ENCODE peak calls at places on chromosomes 1 and 21, in eight cellular contexts. One of them, this sample, is unnamed.

GRCh38 chr1:16243408-16243690 is 6.4 kb upstream of the CPLANE2 start:
- DNase-seq in CD8-positive, alpha-beta T cell: no peak
- DNase-seq in GM06990: no peak
- DNase-seq in RWPE1: no peak
- DNase-seq in brain microvascular endothelial cell: no peak
- DNase-seq in activated CD8-positive, alpha-beta T cell treated with anti-CD3 and anti-CD28 coated beads for 36 hours: no peak
- DNase-seq in GM12878: no peak
- DNase-seq in lower lobe of right lung: no peak
- DNase-seq in this sample: no peak

GRCh38 chr1:207849016-207849415 is 61.9 kb downstream of the CD34 start:
- DNase-seq in activated CD8-positive, alpha-beta T cell treated with anti-CD3 and anti-CD28 coated beads for 36 hours: no peak
- DNase-seq in lower lobe of right lung: no peak
- DNase-seq in GM12878: no peak
- DNase-seq in CD8-positive, alpha-beta T cell: no peak
- DNase-seq in GM06990: no peak
- DNase-seq in brain microvascular endothelial cell: no peak
- DNase-seq in RWPE1: no peak
- DNase-seq in this sample: no peak

GRCh38 chr1:51058863-51059262 is 43.2 kb upstream of the C1orf185 start:
- DNase-seq in GM06990: peak
- DNase-seq in CD8-positive, alpha-beta T cell: no peak
- DNase-seq in activated CD8-positive, alpha-beta T cell treated with anti-CD3 and anti-CD28 coated beads for 36 hours: peak
- DNase-seq in brain microvascular endothelial cell: peak
- DNase-seq in RWPE1: no peak
- DNase-seq in lower lobe of right lung: no peak
- DNase-seq in GM12878: peak
- DNase-seq in this sample: peak

GRCh38 chr1:2376931-2377672 is 14.3 kb downstream of the MORN1 start:
- DNase-seq in brain microvascular endothelial cell: no peak
- DNase-seq in CD8-positive, alpha-beta T cell: no peak
- DNase-seq in GM06990: no peak
- DNase-seq in RWPE1: no peak
- DNase-seq in GM12878: no peak
- DNase-seq in activated CD8-positive, alpha-beta T cell treated with anti-CD3 and anti-CD28 coated beads for 36 hours: no peak
- DNase-seq in lower lobe of right lung: peak
- DNase-seq in this sample: no peak

GRCh38 chr1:219461891-219462528 is 150.9 kb downstream of the ZC3H11B start:
- DNase-seq in GM06990: no peak
- DNase-seq in CD8-positive, alpha-beta T cell: no peak
- DNase-seq in brain microvascular endothelial cell: no peak
- DNase-seq in lower lobe of right lung: no peak
- DNase-seq in activated CD8-positive, alpha-beta T cell treated with anti-CD3 and anti-CD28 coated beads for 36 hours: no peak
- DNase-seq in GM12878: no peak
- DNase-seq in RWPE1: no peak
- DNase-seq in this sample: no peak

GRCh38 chr1:38064232-38064903 is 17.8 kb upstream of the POU3F1 start:
- DNase-seq in activated CD8-positive, alpha-beta T cell treated with anti-CD3 and anti-CD28 coated beads for 36 hours: no peak
- DNase-seq in GM06990: no peak
- DNase-seq in lower lobe of right lung: no peak
- DNase-seq in GM12878: no peak
- DNase-seq in CD8-positive, alpha-beta T cell: no peak
- DNase-seq in RWPE1: peak
- DNase-seq in brain microvascular endothelial cell: peak
- DNase-seq in this sample: peak

GRCh38 chr1:232443372-232443771 is 186.6 kb downstream of the SIPA1L2 start:
- DNase-seq in CD8-positive, alpha-beta T cell: no peak
- DNase-seq in lower lobe of right lung: no peak
- DNase-seq in activated CD8-positive, alpha-beta T cell treated with anti-CD3 and anti-CD28 coated beads for 36 hours: no peak
- DNase-seq in RWPE1: no peak
- DNase-seq in GM06990: no peak
- DNase-seq in brain microvascular endothelial cell: no peak
- DNase-seq in GM12878: no peak
- DNase-seq in this sample: no peak

GRCh38 chr1:167821356-167821685 is 92.6 kb downstream of the ADCY10 start:
- DNase-seq in activated CD8-positive, alpha-beta T cell treated with anti-CD3 and anti-CD28 coated beads for 36 hours: no peak
- DNase-seq in CD8-positive, alpha-beta T cell: no peak
- DNase-seq in GM12878: no peak
- DNase-seq in RWPE1: no peak
- DNase-seq in brain microvascular endothelial cell: no peak
- DNase-seq in lower lobe of right lung: no peak
- DNase-seq in GM06990: no peak
- DNase-seq in this sample: no peak

GRCh38 chr1:235075121-235075954 is 53.3 kb downstream of the TOMM20 start:
- DNase-seq in activated CD8-positive, alpha-beta T cell treated with anti-CD3 and anti-CD28 coated beads for 36 hours: peak
- DNase-seq in lower lobe of right lung: peak
- DNase-seq in GM06990: peak
- DNase-seq in RWPE1: no peak
- DNase-seq in GM12878: peak
- DNase-seq in brain microvascular endothelial cell: peak
- DNase-seq in CD8-positive, alpha-beta T cell: no peak
- DNase-seq in this sample: peak

DNA sequence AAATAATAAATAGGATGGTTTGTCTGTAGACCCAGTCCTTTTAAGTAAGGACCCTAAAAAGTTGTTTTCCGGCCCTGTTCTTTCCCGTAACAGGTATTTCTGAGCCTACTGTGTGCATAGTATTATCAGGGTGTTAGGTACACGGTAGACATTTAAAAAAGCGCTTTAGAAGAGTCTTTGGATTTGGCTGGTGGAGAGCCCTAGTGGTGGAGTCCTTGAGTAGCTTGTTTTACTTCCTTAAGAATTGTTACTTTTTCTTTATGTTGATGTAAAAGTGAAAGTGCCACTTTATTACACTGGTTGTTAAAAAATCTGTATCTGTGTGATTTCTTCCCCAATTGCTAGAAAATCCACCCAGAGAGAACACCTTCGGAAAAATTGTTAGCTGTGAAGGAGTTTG is 36.8 kb downstream of the SMYD2 start:
- DNase-seq in lower lobe of right lung: no peak
- DNase-seq in GM12878: no peak
- DNase-seq in CD8-positive, alpha-beta T cell: no peak
- DNase-seq in brain microvascular endothelial cell: no peak
- DNase-seq in GM06990: no peak
- DNase-seq in activated CD8-positive, alpha-beta T cell treated with anti-CD3 and anti-CD28 coated beads for 36 hours: no peak
- DNase-seq in RWPE1: no peak
- DNase-seq in this sample: no peak
- TF ChIP-seq CTCF in lower lobe of right lung: no peak
- TF ChIP-seq CTCF in GM12878: peak
- TF ChIP-seq CTCF in CD8-positive, alpha-beta T cell: no peak
- TF ChIP-seq CTCF in brain microvascular endothelial cell: peak
- TF ChIP-seq CTCF in GM06990: no peak
- TF ChIP-seq CTCF in activated CD8-positive, alpha-beta T cell treated with anti-CD3 and anti-CD28 coated beads for 36 hours: no peak
- TF ChIP-seq CTCF in RWPE1: no peak
- TF ChIP-seq CTCF in this sample: peak

GRCh38 chr1:31296486-31297272 is at the start of the genes SNRNP40 and ZCCHC17:
- DNase-seq in GM12878: peak
- DNase-seq in GM06990: peak
- DNase-seq in activated CD8-positive, alpha-beta T cell treated with anti-CD3 and anti-CD28 coated beads for 36 hours: peak
- DNase-seq in RWPE1: peak
- DNase-seq in brain microvascular endothelial cell: peak
- DNase-seq in lower lobe of right lung: peak
- DNase-seq in CD8-positive, alpha-beta T cell: peak
- DNase-seq in this sample: peak
- TF ChIP-seq CTCF in GM12878: no peak
- TF ChIP-seq CTCF in GM06990: no peak
- TF ChIP-seq CTCF in activated CD8-positive, alpha-beta T cell treated with anti-CD3 and anti-CD28 coated beads for 36 hours: no peak
- TF ChIP-seq CTCF in RWPE1: no peak
- TF ChIP-seq CTCF in brain microvascular endothelial cell: no peak
- TF ChIP-seq CTCF in lower lobe of right lung: peak
- TF ChIP-seq CTCF in CD8-positive, alpha-beta T cell: no peak
- TF ChIP-seq CTCF in this sample: peak

DNA sequence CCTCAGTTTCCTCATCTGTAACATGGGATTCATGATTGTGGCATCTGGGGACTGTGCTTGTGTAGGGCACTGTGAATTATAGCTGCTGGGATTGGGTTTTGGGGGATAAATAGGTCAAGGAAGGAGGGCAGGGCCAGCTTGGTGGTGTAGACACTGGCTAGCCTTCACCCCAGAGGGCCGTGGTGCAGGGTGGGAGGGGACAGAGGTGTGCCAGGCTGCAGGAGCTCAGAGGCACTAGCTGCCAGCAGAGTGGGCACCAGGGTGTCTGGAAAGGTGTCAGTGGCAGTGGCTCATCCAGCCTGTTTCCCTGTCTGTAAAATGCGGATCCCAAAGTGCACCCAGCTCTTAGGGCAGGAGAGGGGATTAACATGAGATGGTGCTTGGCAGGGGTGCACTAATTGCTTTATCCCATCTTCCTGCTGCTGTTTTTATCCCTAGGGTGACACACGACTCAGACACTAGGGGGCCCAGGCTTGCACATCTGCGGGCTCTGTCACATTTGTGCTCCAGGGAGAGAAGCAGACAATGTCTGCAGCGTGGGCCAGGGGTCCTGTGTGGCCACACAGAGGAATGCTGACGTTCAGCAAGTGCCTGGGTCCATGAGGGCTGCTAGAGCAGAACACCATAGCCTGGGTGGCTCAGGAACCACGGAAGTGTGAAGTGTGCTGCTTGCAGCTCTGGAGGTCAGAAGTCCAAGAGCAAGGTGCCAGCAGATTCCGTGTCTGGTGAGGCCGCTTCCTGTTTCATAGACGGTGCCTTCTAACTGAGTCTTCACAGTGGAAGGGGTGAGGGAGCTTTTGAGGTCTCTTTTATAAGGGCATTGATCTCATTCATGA is 19.3 kb downstream of the OBSCN start:
- DNase-seq in RWPE1: no peak
- DNase-seq in lower lobe of right lung: no peak
- DNase-seq in brain microvascular endothelial cell: peak
- DNase-seq in activated CD8-positive, alpha-beta T cell treated with anti-CD3 and anti-CD28 coated beads for 36 hours: no peak
- DNase-seq in GM12878: no peak
- DNase-seq in GM06990: no peak
- DNase-seq in CD8-positive, alpha-beta T cell: no peak
- DNase-seq in this sample: peak
- TF ChIP-seq CTCF in RWPE1: no peak
- TF ChIP-seq CTCF in lower lobe of right lung: no peak
- TF ChIP-seq CTCF in brain microvascular endothelial cell: peak
- TF ChIP-seq CTCF in activated CD8-positive, alpha-beta T cell treated with anti-CD3 and anti-CD28 coated beads for 36 hours: no peak
- TF ChIP-seq CTCF in GM12878: peak
- TF ChIP-seq CTCF in GM06990: peak
- TF ChIP-seq CTCF in CD8-positive, alpha-beta T cell: no peak
- TF ChIP-seq CTCF in this sample: peak

GRCh38 chr1:7562729-7563605 is 208.1 kb upstream of the VAMP3 start:
- DNase-seq in RWPE1: no peak
- DNase-seq in brain microvascular endothelial cell: no peak
- DNase-seq in GM06990: no peak
- DNase-seq in activated CD8-positive, alpha-beta T cell treated with anti-CD3 and anti-CD28 coated beads for 36 hours: no peak
- DNase-seq in GM12878: no peak
- DNase-seq in CD8-positive, alpha-beta T cell: no peak
- DNase-seq in lower lobe of right lung: no peak
- DNase-seq in this sample: no peak

GRCh38 chr1:7560601-7561181 is 210.4 kb upstream of the VAMP3 start:
- DNase-seq in brain microvascular endothelial cell: no peak
- DNase-seq in RWPE1: no peak
- DNase-seq in GM06990: no peak
- DNase-seq in GM12878: no peak
- DNase-seq in CD8-positive, alpha-beta T cell: no peak
- DNase-seq in activated CD8-positive, alpha-beta T cell treated with anti-CD3 and anti-CD28 coated beads for 36 hours: no peak
- DNase-seq in lower lobe of right lung: no peak
- DNase-seq in this sample: no peak

GRCh38 chr1:7561936-7562728 is 209.0 kb upstream of the VAMP3 start:
- DNase-seq in brain microvascular endothelial cell: no peak
- DNase-seq in lower lobe of right lung: no peak
- DNase-seq in CD8-positive, alpha-beta T cell: no peak
- DNase-seq in GM06990: no peak
- DNase-seq in GM12878: no peak
- DNase-seq in RWPE1: no peak
- DNase-seq in activated CD8-positive, alpha-beta T cell treated with anti-CD3 and anti-CD28 coated beads for 36 hours: no peak
- DNase-seq in this sample: no peak

GRCh38 chr1:7560128-7560527 is 211.0 kb upstream of the VAMP3 start:
- DNase-seq in GM06990: no peak
- DNase-seq in RWPE1: no peak
- DNase-seq in GM12878: no peak
- DNase-seq in brain microvascular endothelial cell: no peak
- DNase-seq in CD8-positive, alpha-beta T cell: no peak
- DNase-seq in activated CD8-positive, alpha-beta T cell treated with anti-CD3 and anti-CD28 coated beads for 36 hours: no peak
- DNase-seq in lower lobe of right lung: no peak
- DNase-seq in this sample: no peak

DNA sequence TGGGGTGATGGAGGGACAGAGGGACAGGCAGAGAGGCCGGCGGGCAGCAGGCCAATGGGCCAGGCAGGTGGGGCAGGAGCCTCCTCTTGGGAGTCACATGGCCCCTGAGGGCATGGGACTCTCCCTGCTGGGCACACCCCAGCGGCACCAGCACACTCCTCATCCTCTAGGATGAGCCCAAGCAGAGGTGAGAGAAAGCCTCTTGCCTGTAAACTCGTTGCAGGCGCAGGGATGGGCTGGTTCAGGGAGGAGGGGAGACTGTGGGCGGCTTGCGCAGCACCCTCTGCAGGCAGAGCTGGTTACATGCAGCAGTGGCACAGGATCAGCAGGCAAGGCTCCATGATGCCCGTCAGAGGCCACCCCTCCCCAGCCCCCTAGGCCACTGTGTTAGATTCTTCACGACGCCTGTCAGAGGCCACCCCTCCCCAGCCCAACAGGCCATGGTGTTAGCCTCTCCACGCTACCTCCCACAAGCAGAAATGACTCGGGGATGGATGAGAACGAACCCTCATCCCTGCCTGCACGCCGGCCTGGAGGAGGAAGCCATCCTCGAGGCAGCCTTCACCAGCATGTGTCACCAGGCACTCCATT is 209.7 kb upstream of the VAMP3 start:
- DNase-seq in CD8-positive, alpha-beta T cell: no peak
- DNase-seq in GM06990: no peak
- DNase-seq in activated CD8-positive, alpha-beta T cell treated with anti-CD3 and anti-CD28 coated beads for 36 hours: peak
- DNase-seq in GM12878: no peak
- DNase-seq in brain microvascular endothelial cell: no peak
- DNase-seq in RWPE1: no peak
- DNase-seq in lower lobe of right lung: no peak
- DNase-seq in this sample: no peak
- TF ChIP-seq CTCF in CD8-positive, alpha-beta T cell: no peak
- TF ChIP-seq CTCF in GM06990: peak
- TF ChIP-seq CTCF in activated CD8-positive, alpha-beta T cell treated with anti-CD3 and anti-CD28 coated beads for 36 hours: peak
- TF ChIP-seq CTCF in GM12878: peak
- TF ChIP-seq CTCF in brain microvascular endothelial cell: peak
- TF ChIP-seq CTCF in RWPE1: no peak
- TF ChIP-seq CTCF in lower lobe of right lung: no peak
- TF ChIP-seq CTCF in this sample: peak

DNA sequence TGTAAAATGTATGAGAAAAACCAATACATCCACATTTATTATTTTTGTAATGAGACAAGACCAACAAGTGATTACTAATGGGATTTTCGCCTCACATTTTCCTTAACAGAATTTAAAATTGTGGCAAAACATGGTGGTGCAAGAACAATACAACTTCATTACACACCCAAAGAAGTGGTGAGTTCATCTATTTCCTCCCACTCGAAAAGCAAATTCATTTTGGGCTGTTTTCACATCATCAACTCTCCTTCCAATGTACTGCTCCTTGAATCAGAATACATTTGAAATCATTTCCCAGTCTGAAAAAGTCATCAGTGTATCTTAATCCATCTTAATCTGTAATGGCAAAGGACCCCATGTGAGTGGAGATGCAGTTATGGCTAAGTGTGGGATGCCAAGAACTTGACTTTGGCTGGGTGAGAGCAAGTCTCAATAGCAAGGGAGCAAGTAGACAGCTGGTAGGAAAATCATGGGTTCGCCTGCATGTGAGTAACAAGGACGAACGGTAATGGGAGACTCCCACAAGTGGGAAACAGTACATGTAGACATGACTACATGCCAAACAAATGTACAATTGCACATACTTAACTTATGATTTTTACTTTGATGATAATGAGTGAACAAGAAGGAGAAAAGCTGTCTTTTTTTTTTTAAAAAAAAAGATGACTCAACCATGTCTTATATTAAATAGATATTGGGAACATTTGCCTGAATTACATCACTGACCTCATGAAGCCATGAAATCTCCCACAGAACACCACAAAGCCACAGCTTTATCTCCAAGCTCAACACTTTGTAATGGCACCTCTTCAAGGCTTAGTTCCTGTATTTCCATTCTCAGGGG is 46.0 kb downstream of the RUNX1 start:
- DNase-seq in brain microvascular endothelial cell: peak
- DNase-seq in RWPE1: no peak
- DNase-seq in CD8-positive, alpha-beta T cell: no peak
- DNase-seq in activated CD8-positive, alpha-beta T cell treated with anti-CD3 and anti-CD28 coated beads for 36 hours: no peak
- DNase-seq in lower lobe of right lung: no peak
- DNase-seq in GM06990: no peak
- DNase-seq in GM12878: no peak
- DNase-seq in this sample: peak
- TF ChIP-seq CTCF in brain microvascular endothelial cell: no peak
- TF ChIP-seq CTCF in RWPE1: no peak
- TF ChIP-seq CTCF in CD8-positive, alpha-beta T cell: no peak
- TF ChIP-seq CTCF in activated CD8-positive, alpha-beta T cell treated with anti-CD3 and anti-CD28 coated beads for 36 hours: no peak
- TF ChIP-seq CTCF in lower lobe of right lung: no peak
- TF ChIP-seq CTCF in GM06990: no peak
- TF ChIP-seq CTCF in GM12878: no peak
- TF ChIP-seq CTCF in this sample: no peak

This sample was measured in HFFc6.